ENCODE peak calls at places on chromosome 16, in six cellular contexts. S, Q, K, B, A and P are unnamed samples.

GRCh38 chr16:85072947-85073346 is 39.3 kb downstream of the CIBAR2 start:
- DNase-seq in S (no peak), Q (peak; percentile 46), K (peak; percentile 95), B (no peak), A (no peak), P (peak; percentile 59)

GRCh38 chr16:24853830-24854229 is 8.1 kb downstream of the SLC5A11 start:
- DNase-seq in S (peak; percentile 20), Q (no peak), K (peak; percentile 36), B (no peak), A (peak; percentile 61), P (no peak)

GRCh38 chr16:68286153-68287074 is 22.1 kb downstream of the SLC7A6 start:
- DNase-seq in S (no peak), Q (no peak), K (no peak), B (no peak), A (no peak), P (no peak)

GRCh38 chr16:83420206-83420760 is 387.5 kb upstream of the HSBP1 start:
- DNase-seq in S (peak; percentile 6), Q (no peak), K (peak; percentile 48), B (no peak), A (no peak), P (no peak)

GRCh38 chr16:71721066-71721740 is 3.3 kb downstream of the PHLPP2 start:
- DNase-seq in S (no peak), Q (no peak), K (no peak), B (no peak), A (no peak), P (no peak)

GRCh38 chr16:10530685-10531084 is 49.7 kb downstream of the EMP2 start:
- DNase-seq in S (no peak), Q (no peak), K (no peak), B (no peak), A (no peak), P (no peak)

GRCh38 chr16:23877107-23878070 is 41.6 kb downstream of the PRKCB start:
- DNase-seq in S (no peak), Q (no peak), K (no peak), B (no peak), A (no peak), P (no peak)

GRCh38 chr16:29974291-29975133 is 844 bp downstream of the TAOK2 start:
- DNase-seq in S (peak; percentile 26), Q (no peak), K (no peak), B (no peak), A (peak; percentile 18), P (no peak)